ENCODE peak calls at places on chromosomes 4 and X, in four cellular contexts. G is T-cell, X is putamen, H is SW480. U is an unnamed sample.

GRCh38 chr4:75831856-75832405 is 70.3 kb downstream of the PPEF2 start:
- DNase-seq in G (no peak), H (peak; percentile 41), X (no peak), U (no peak)

GRCh38 chrX:34557733-34558132 is 99.4 kb downstream of the TMEM47 start:
- DNase-seq in G (no peak), X (no peak), H (no peak), U (no peak)

GRCh38 chrX:13059676-13060499 is 15.5 kb upstream of the FAM9C start:
- DNase-seq in G (no peak), X (no peak), H (no peak), U (peak; percentile 86)

GRCh38 chr4:76594152-76594551 is 159.1 kb downstream of the SHROOM3 start:
- DNase-seq in G (no peak), X (no peak), H (no peak), U (no peak)

GRCh38 chrX:46260502-46260901 is 284.7 kb downstream of the ZNF674 start:
- DNase-seq in H (peak; percentile 47), G (no peak), X (no peak), U (no peak)

GRCh38 chrX:53163436-53163835 is 61.6 kb downstream of the KDM5C start:
- DNase-seq in H (no peak), G (no peak), X (no peak), U (no peak)

GRCh38 chr4:109406337-109406931 is 27.2 kb upstream of the SEC24B start:
- DNase-seq in X (peak; percentile 47), H (peak; percentile 41), G (peak; percentile 15), U (peak; percentile 72)

GRCh38 chrX:124208675-124209074 is 123.8 kb upstream of the TEX13D start:
- DNase-seq in G (no peak), H (no peak), X (no peak), U (no peak)

GRCh38 chr4:24999392-25000104 is 31.2 kb downstream of the LGI2 start:
- DNase-seq in X (no peak), G (no peak), H (no peak), U (no peak)

GRCh38 chr4:172573899-172574298 is 594.7 kb upstream of the GALNT7 start:
- DNase-seq in H (no peak), G (no peak), X (peak; percentile 5), U (no peak)

GRCh38 chrX:49233887-49234555 is 881 bp upstream of the CACNA1F start:
- DNase-seq in G (no peak), H (no peak), X (no peak), U (no peak)

GRCh38 chr4:41346306-41347061 is 89.8 kb downstream of the UCHL1 start:
- DNase-seq in X (no peak), H (no peak), G (no peak), U (no peak)